ENCODE peak calls at places on chromosomes 6 and 20, in ten cellular contexts. G is transverse colon, Z is tibial nerve, N is sigmoid colon, W is A549, L is K562, M is upper lobe of left lung, Y is ovary, B is HepG2, V is SK-N-SH. X is an unnamed sample.

GRCh38 chr20:41177636-41178035 is 40.3 kb downstream of the PLCG1 start:
- DNase-seq in Y (no peak), B (no peak), L (no peak), W (peak), G (peak), Z (no peak), N (no peak), V (no peak), M (no peak), X (peak)

GRCh38 chr20:11229772-11230171 is 556.0 kb upstream of the JAG1 start:
- DNase-seq in Z (no peak), W (peak), L (no peak), Y (peak), B (no peak), M (no peak), N (no peak), G (peak), V (no peak), X (peak)

GRCh38 chr6:161836643-161837448 is 563.0 kb upstream of the AGPAT4 start:
- DNase-seq in L (no peak), N (no peak), G (no peak), B (peak), M (no peak), V (no peak), Z (no peak), W (no peak), Y (no peak), X (no peak)

GRCh38 chr6:6910734-6911295 is 196.9 kb upstream of the RREB1 start:
- DNase-seq in L (no peak), Y (no peak), N (no peak), V (no peak), M (no peak), B (no peak), W (no peak), Z (no peak), G (no peak), X (no peak)

GRCh38 chr20:54665812-54666211 is 190.4 kb downstream of the DOK5 start:
- DNase-seq in Y (no peak), G (no peak), M (no peak), V (no peak), B (no peak), L (no peak), W (no peak), Z (no peak), N (no peak), X (no peak)

GRCh38 chr20:8997720-8998119 is 71.2 kb upstream of the PLCB4 start:
- DNase-seq in Y (no peak), B (no peak), G (no peak), W (no peak), V (no peak), L (peak), N (no peak), M (no peak), Z (no peak), X (no peak)

GRCh38 chr20:43853174-43853803 is 61.4 kb upstream of the TOX2 start:
- DNase-seq in L (no peak), G (no peak), Y (no peak), W (no peak), Z (no peak), V (no peak), N (no peak), B (no peak), M (no peak), X (no peak)

GRCh38 chr20:41889125-41889870 is 271.1 kb upstream of the CHD6 start:
- DNase-seq in Y (no peak), N (no peak), Z (no peak), M (no peak), W (no peak), L (peak), B (peak), G (no peak), V (peak), X (no peak)

GRCh38 chr6:144158133-144158532 is 7.8 kb downstream of the STX11 start:
- DNase-seq in V (no peak), L (no peak), W (no peak), Y (peak), B (no peak), N (no peak), M (no peak), Z (no peak), G (no peak), X (no peak)

GRCh38 chr20:51431321-51431720 is 111.2 kb downstream of the NFATC2 start:
- DNase-seq in M (no peak), W (no peak), Z (no peak), B (no peak), N (no peak), G (no peak), V (no peak), Y (no peak), L (no peak), X (no peak)

GRCh38 chr20:51864967-51865366 is 62.6 kb upstream of the SALL4 start:
- DNase-seq in L (no peak), Z (no peak), V (no peak), G (no peak), Y (no peak), N (no peak), M (no peak), B (no peak), W (no peak), X (no peak)

GRCh38 chr20:56001106-56001785 is 4.1 kb downstream of the CBLN4 start:
- DNase-seq in N (no peak), L (no peak), Y (no peak), W (no peak), M (no peak), G (no peak), B (peak), V (peak), Z (no peak), X (no peak)

GRCh38 chr20:4737857-4738627 is 16.3 kb downstream of the PRND start:
- DNase-seq in L (no peak), Y (no peak), V (no peak), W (no peak), G (no peak), Z (no peak), M (no peak), B (no peak), N (no peak), X (no peak)

GRCh38 chr20:63453029-63453523 is 19.4 kb downstream of the KCNQ2 start:
- DNase-seq in V (peak), N (no peak), M (peak), W (peak), Y (no peak), Z (no peak), L (peak), B (peak), G (no peak), X (no peak)

GRCh38 chr6:7996538-7997225 is 67.5 kb downstream of the BLOC1S5 start:
- DNase-seq in Z (no peak), G (no peak), Y (no peak), B (peak), L (no peak), M (peak), W (no peak), N (peak), V (peak), X (no peak)

GRCh38 chr6:22062807-22063408 is 233.9 kb downstream of the PRL start:
- DNase-seq in M (no peak), Z (peak), G (no peak), V (no peak), N (no peak), B (no peak), L (no peak), Y (no peak), W (no peak), X (no peak)

GRCh38 chr6:4829089-4829488 is 52.9 kb downstream of the CDYL start:
- DNase-seq in M (no peak), L (no peak), Y (no peak), B (no peak), V (no peak), W (no peak), N (no peak), Z (no peak), G (no peak), X (no peak)

GRCh38 chr20:62064788-62065668 is 653 bp downstream of the TAF4 start:
- DNase-seq in W (no peak), Z (no peak), B (no peak), G (peak), L (peak), M (peak), Y (no peak), V (peak), N (no peak), X (peak)

GRCh38 chr6:1764584-1764983 is 154.9 kb downstream of the FOXC1 start:
- DNase-seq in M (no peak), L (no peak), G (no peak), B (no peak), Y (no peak), N (no peak), V (no peak), W (no peak), Z (no peak), X (no peak)

GRCh38 chr6:35687658-35688604 is 784 bp downstream of the FKBP5 start:
- DNase-seq in L (peak), G (peak), M (peak), Y (peak), Z (no peak), N (peak), V (peak), W (peak), B (no peak), X (peak)

GRCh38 chr6:33826537-33826936 is 22.7 kb upstream of the MLN start:
- DNase-seq in V (no peak), G (no peak), Y (no peak), N (no peak), L (no peak), W (no peak), B (no peak), M (no peak), Z (no peak), X (peak)

GRCh38 chr6:91083226-91083625 is 496.4 kb upstream of the MAP3K7 start:
- DNase-seq in G (no peak), N (no peak), M (no peak), Z (no peak), W (no peak), L (no peak), B (no peak), Y (no peak), V (no peak), X (no peak)

GRCh38 chr6:151379933-151380847 is 11.2 kb downstream of the ZBTB2 start:
- DNase-seq in M (peak), G (no peak), Y (no peak), W (no peak), L (no peak), V (no peak), N (no peak), B (no peak), Z (no peak), X (no peak)

GRCh38 chr20:19880256-19881079 is 122.4 kb downstream of the RIN2 start:
- DNase-seq in G (no peak), M (no peak), V (no peak), Y (no peak), N (no peak), W (peak), Z (no peak), L (no peak), B (peak), X (no peak)

GRCh38 chr20:34709836-34710567 is 5.9 kb downstream of the TP53INP2 start:
- DNase-seq in W (peak), B (no peak), N (peak), M (peak), Z (peak), G (peak), L (no peak), V (peak), Y (peak), X (peak)

GRCh38 chr6:97726378-97726777 is 443.4 kb upstream of the MMS22L start:
- DNase-seq in G (no peak), Z (no peak), Y (no peak), W (no peak), V (peak), L (no peak), B (no peak), M (no peak), N (no peak), X (no peak)

GRCh38 chr6:32947552-32948465 is 5.1 kb downstream of the HLA-DMA start:
- DNase-seq in L (peak), M (no peak), Z (no peak), V (peak), Y (no peak), W (no peak), N (no peak), G (peak), B (peak), X (no peak)

GRCh38 chr20:48260370-48260769 is 475.1 kb upstream of the SULF2 start:
- DNase-seq in B (no peak), Y (no peak), N (no peak), G (no peak), L (no peak), Z (peak), W (no peak), V (peak), M (peak), X (no peak)

GRCh38 chr20:7723284-7723683 is 217.0 kb downstream of the HAO1 start:
- DNase-seq in Y (no peak), M (no peak), V (no peak), Z (no peak), L (no peak), W (no peak), B (no peak), N (no peak), G (no peak), X (no peak)

GRCh38 chr20:33415948-33416347 is 14.6 kb upstream of the CDK5RAP1 start:
- DNase-seq in V (peak), Z (no peak), L (peak), G (no peak), M (no peak), W (peak), Y (peak), N (no peak), B (peak), X (peak)

GRCh38 chr20:33423141-33423834 is 20.3 kb downstream of the SNTA1 start:
- DNase-seq in V (no peak), W (no peak), Y (peak), G (peak), Z (no peak), B (no peak), L (peak), M (no peak), N (peak), X (peak)

GRCh38 chr20:33419140-33419974 is 18.0 kb upstream of the CDK5RAP1 start:
- DNase-seq in M (no peak), L (peak), Y (peak), V (peak), W (no peak), N (no peak), B (no peak), Z (no peak), G (no peak), X (no peak)

GRCh38 chr20:33412484-33412838 is 11.1 kb upstream of the CDK5RAP1 start:
- DNase-seq in V (no peak), Z (no peak), B (no peak), G (no peak), W (no peak), N (no peak), Y (no peak), L (no peak), M (no peak), X (no peak)

DNA sequence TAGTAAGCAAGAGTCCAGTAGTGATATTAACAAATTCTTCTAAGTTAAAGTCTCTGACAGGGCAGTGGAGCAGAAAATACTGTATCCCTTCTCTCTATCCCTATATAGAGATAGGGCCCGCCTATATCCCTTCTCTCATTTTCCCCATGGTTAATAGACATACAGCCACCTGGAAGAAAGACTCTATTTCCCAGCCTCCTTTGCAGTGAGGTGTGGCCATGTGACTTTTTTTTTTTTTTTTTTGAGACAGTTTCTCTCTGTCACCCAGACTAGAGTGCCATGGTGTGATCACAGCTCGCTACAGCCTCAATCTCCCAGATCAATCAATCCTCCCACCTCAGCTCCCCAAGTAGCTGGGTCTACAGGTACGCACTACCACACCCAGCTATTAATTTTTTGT is 16.7 kb upstream of the CDK5RAP1 start:
- DNase-seq in N (no peak), M (no peak), G (no peak), W (no peak), Y (no peak), Z (no peak), V (no peak), L (no peak), B (no peak), X (no peak)
- TF ChIP-seq EP300 in N (no peak), M (no peak), G (no peak), W (no peak), Y (no peak), Z (no peak), V (no peak), L (no peak), B (no peak), X (no peak)

GRCh38 chr6:30511147-30511546 is 21.8 kb downstream of the HLA-E start:
- DNase-seq in G (no peak), Y (no peak), B (no peak), L (no peak), W (no peak), V (no peak), Z (no peak), N (no peak), M (no peak), X (no peak)
- H3K27ac ChIP-seq in G (peak), Y (no peak), B (no peak), L (no peak), W (no peak), V (no peak), Z (no peak), N (no peak), M (no peak), X (no peak)

DNA sequence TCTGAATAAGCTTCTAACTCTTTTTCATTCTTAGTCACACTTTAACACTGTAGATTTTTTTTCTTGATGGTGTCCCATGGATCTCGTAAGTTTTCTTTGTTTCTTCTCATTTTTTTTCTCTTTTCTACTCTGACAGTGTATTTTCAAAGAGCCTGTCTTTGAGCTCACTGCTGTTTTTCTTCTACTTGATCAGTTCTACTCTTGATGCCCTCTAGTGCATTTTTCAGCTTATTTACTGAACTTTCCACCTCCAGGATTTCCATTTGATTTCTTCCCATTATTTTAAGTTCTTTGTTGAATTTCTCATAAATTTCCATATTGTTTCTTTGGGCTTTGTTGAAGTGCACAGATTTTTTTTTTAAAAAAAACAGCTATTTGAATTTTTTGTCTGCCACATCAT is 2641.1 kb upstream of the DEFB115 start:
- DNase-seq in L (no peak), W (no peak), V (no peak), B (no peak), N (no peak), Y (no peak), Z (no peak), G (no peak), M (no peak), X (no peak)
- TF ChIP-seq EP300 in L (no peak), W (no peak), V (no peak), B (no peak), N (no peak), Y (no peak), Z (no peak), G (no peak), M (no peak), X (no peak)

DNA sequence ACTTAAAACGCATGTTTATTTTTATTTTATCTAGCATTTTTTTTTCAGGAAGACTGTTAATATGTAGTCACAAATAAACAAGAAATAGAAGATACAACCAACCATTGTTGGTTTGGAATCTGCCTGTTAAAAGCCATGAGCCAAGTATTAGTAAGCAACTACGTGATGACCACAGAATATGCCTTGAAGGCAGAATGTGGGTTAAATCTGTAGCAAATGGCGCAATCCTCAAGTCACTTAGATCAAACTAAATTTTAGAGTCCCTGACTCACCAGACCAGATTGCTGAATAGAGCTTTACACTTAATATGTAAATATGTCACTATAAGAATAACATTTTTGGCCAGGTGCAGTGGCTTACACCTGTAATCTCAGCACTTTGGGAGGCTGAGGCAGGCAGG is 800.1 kb upstream of the CITED2 start:
- DNase-seq in Y (no peak), M (no peak), B (no peak), N (no peak), G (no peak), Z (no peak), V (no peak), W (peak), L (no peak), X (no peak)
- H3K27ac ChIP-seq in Y (no peak), M (no peak), B (no peak), N (no peak), G (no peak), Z (no peak), V (no peak), W (peak), L (no peak), X (no peak)

DNA sequence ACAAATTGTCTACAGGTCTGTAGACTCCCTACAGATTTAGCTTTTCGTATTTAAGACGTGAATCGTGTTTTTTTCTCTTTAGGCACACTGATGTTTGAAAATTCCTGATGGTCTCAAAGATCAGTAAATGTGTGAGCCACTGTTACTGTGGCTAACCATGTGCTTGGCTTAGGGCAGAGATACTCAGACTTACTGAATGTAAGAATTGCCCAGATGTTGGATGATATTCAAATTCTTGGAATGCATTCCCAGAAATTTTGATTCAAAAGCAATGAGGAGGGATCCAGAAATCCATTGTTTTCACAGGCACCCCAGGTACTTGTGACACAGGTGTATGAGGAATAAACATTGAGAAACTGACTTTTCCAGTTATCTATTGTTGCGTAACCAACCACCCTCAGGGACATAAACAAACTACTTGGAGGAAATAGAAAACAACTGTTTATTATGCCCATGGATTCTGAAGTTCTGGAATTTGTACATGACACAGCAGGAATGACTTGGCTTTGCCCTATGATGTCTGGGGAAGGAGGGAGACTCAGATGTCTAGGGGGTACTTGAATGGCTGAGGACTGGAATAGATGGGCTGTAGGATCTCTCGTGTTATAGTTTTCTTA is 339.6 kb upstream of the CITED2 start:
- DNase-seq in Z (no peak), M (no peak), V (no peak), L (no peak), Y (no peak), G (no peak), W (no peak), N (no peak), B (no peak), X (no peak)
- TF ChIP-seq EP300 in Z (no peak), M (no peak), V (no peak), L (no peak), Y (no peak), G (no peak), W (no peak), N (no peak), B (no peak), X (no peak)